ENCODE peak calls at places on chromosome 1, in seven cellular contexts. I is GM19239, G is NCI-H2029 treated with DMSO at 0.1 percent for 48 hours, E is GOT3, F is tibial artery, D is AG10803, U is LHCN-M2. R is an unnamed sample.

GRCh38 chr1:94339229-94339927 is 78.8 kb upstream of the ABCD3 start:
- DNase-seq in D (no peak), E (no peak), G (no peak), U (no peak), F (no peak), I (no peak), R (no peak)

GRCh38 chr1:89965203-89965900 is 29.6 kb upstream of the ZNF326 start:
- DNase-seq in F (no peak), I (no peak), E (no peak), U (no peak), D (no peak), G (no peak), R (no peak)

GRCh38 chr1:27144920-27145661 is 9.8 kb downstream of the SLC9A1 start:
- DNase-seq in F (no peak), I (no peak), G (no peak), E (no peak), D (peak), U (peak), R (no peak)

GRCh38 chr1:183896466-183897026 is 91.6 kb downstream of the RGL1 start:
- DNase-seq in D (no peak), E (no peak), F (no peak), I (no peak), U (peak), G (no peak), R (no peak)

GRCh38 chr1:40385437-40386310 is 12.1 kb downstream of the SMAP2 start:
- DNase-seq in I (no peak), U (peak), D (no peak), E (no peak), G (no peak), F (no peak), R (no peak)

GRCh38 chr1:217703326-217703725 is 72.2 kb downstream of the SPATA17 start:
- DNase-seq in G (no peak), F (no peak), U (no peak), E (no peak), I (no peak), D (no peak), R (no peak)

GRCh38 chr1:29136463-29136915 is 12.8 kb upstream of the TMEM200B start:
- DNase-seq in U (no peak), I (no peak), G (no peak), E (no peak), D (peak), F (no peak), R (peak)

GRCh38 chr1:213277036-213277435 is 226.0 kb downstream of the RPS6KC1 start:
- DNase-seq in G (no peak), F (no peak), D (no peak), U (peak), I (no peak), E (no peak), R (no peak)

GRCh38 chr1:213905315-213905714 is 82.5 kb upstream of the PROX1 start:
- DNase-seq in E (no peak), F (no peak), G (no peak), D (no peak), U (no peak), I (no peak), R (no peak)

R was measured in LNCaP clone FGC.